ENCODE peak calls at places on chromosomes 5 and 9, in eight cellular contexts. C is iPS-NIHi11; V is stimulated activated CD4-positive, alpha-beta T cell treated with anti-CD3 and anti-CD28 coated beads, Interleukin-15, amount 100 ng/mL, for 1 hour; H is memory B cell; R is M059J; B is SW 1271; Z is GM13976; X is fibroblast of pulmonary artery. F is an unnamed sample.

GRCh38 chr5:14308384-14309154 is 165.4 kb downstream of the TRIO start:
- DNase-seq in C (no peak), V (no peak), H (no peak), R (no peak), B (no peak), Z (no peak), X (no peak), F (no peak)

GRCh38 chr9:100425758-100426157 is 1.2 kb upstream of the MSANTD3 start:
- DNase-seq in C (no peak), V (no peak), H (no peak), R (peak), B (no peak), Z (no peak), X (no peak), F (peak)

GRCh38 chr9:2267171-2267740 is 252.1 kb downstream of the SMARCA2 start:
- DNase-seq in C (no peak), V (no peak), H (no peak), R (no peak), B (no peak), Z (no peak), X (no peak), F (no peak)

GRCh38 chr5:150256416-150257064 is 33.0 kb downstream of the CAMK2A start:
- DNase-seq in C (peak), V (no peak), H (no peak), R (no peak), B (no peak), Z (no peak), X (no peak), F (no peak)

GRCh38 chr5:57221049-57221568 is 47.2 kb downstream of the GPBP1 start:
- DNase-seq in C (peak), V (no peak), H (peak), R (peak), B (peak), Z (peak), X (peak), F (peak)

GRCh38 chr5:19855031-19855430 is 133.0 kb downstream of the CDH18 start:
- DNase-seq in C (no peak), V (no peak), H (no peak), R (peak), B (no peak), Z (no peak), X (no peak), F (peak)

GRCh38 chr9:7237473-7238243 is 479.9 kb downstream of the KDM4C start:
- DNase-seq in C (no peak), V (no peak), H (no peak), R (no peak), B (no peak), Z (no peak), X (peak), F (no peak)

GRCh38 chr5:53827072-53827471 is 266.6 kb downstream of the NDUFS4 start:
- DNase-seq in C (no peak), V (no peak), H (no peak), R (no peak), B (no peak), Z (no peak), X (no peak), F (no peak)

GRCh38 chr9:91360551-91361293 is 996 bp downstream of the AUH start:
- DNase-seq in C (peak), V (no peak), H (no peak), R (no peak), B (no peak), Z (peak), X (no peak), F (no peak)

GRCh38 chr5:179405426-179406030 is 60.3 kb upstream of the ADAMTS2 start:
- DNase-seq in C (no peak), V (no peak), H (no peak), R (no peak), B (no peak), Z (peak), X (no peak), F (no peak)

GRCh38 chr5:93438124-93438523 is 142.9 kb downstream of the NR2F1-AS1 start:
- DNase-seq in C (no peak), V (no peak), H (no peak), R (no peak), B (no peak), Z (no peak), X (no peak), F (no peak)

GRCh38 chr9:83630938-83631457 is 8.1 kb downstream of the IDNK start:
- DNase-seq in C (peak), V (no peak), H (no peak), R (no peak), B (no peak), Z (no peak), X (no peak), F (no peak)

GRCh38 chr9:133260334-133261102 is 14.5 kb downstream of the ABO start:
- DNase-seq in C (no peak), V (no peak), H (no peak), R (no peak), B (no peak), Z (no peak), X (no peak), F (no peak)